ENCODE peak calls at places on chromosomes 11 and 22, in eight cellular contexts. N is AG09309, Z is AG04450, A is spleen, C is stomach, R is fibroblast of lung, W is lung, E is heart right ventricle. Y is an unnamed sample.

GRCh38 chr11:12174145-12175143 is 64.1 kb downstream of the MICAL2 start:
- DNase-seq in E (no peak), N (no peak), W (no peak), A (no peak), R (peak), C (no peak), Z (no peak), Y (no peak)

GRCh38 chr11:2674681-2675131 is 25.1 kb downstream of the KCNQ1OT1 start:
- DNase-seq in N (no peak), C (peak), W (no peak), R (no peak), E (no peak), A (peak), Z (no peak), Y (no peak)

GRCh38 chr11:44763111-44763820 is 36.5 kb downstream of the TSPAN18 start:
- DNase-seq in A (no peak), Z (no peak), R (peak), C (no peak), E (no peak), W (no peak), N (no peak), Y (no peak)

GRCh38 chr11:113593698-113594308 is 112.3 kb downstream of the TMPRSS5 start:
- DNase-seq in R (peak), A (no peak), E (no peak), C (no peak), W (no peak), N (no peak), Z (no peak), Y (no peak)

GRCh38 chr22:35465109-35465701 is 65.3 kb downstream of the MCM5 start:
- DNase-seq in C (no peak), E (peak), A (no peak), R (no peak), N (no peak), W (no peak), Z (no peak), Y (no peak)

GRCh38 chr11:13776134-13776815 is 107.8 kb downstream of the FAR1 start:
- DNase-seq in N (no peak), R (no peak), W (no peak), A (no peak), E (no peak), Z (no peak), C (no peak), Y (no peak)

GRCh38 chr22:36344106-36344827 is 43.5 kb downstream of the MYH9 start:
- DNase-seq in C (no peak), A (no peak), N (no peak), W (no peak), Z (no peak), R (no peak), E (no peak), Y (no peak)

GRCh38 chr11:5174934-5175333 is 20.4 kb upstream of the OR52A1 start:
- DNase-seq in W (no peak), C (no peak), A (no peak), E (no peak), R (no peak), Z (no peak), N (no peak), Y (no peak)

GRCh38 chr11:119338318-119338890 is 2.3 kb downstream of the C1QTNF5 start:
- DNase-seq in Z (no peak), W (peak), C (peak), N (no peak), E (no peak), A (peak), R (peak), Y (no peak)

GRCh38 chr11:46353706-46354105 is 6.4 kb downstream of the DGKZ start:
- DNase-seq in N (no peak), Z (no peak), C (no peak), E (no peak), W (no peak), A (no peak), R (peak), Y (no peak)

GRCh38 chr11:10348650-10349280 is 43.9 kb downstream of the ADM start:
- DNase-seq in A (no peak), C (no peak), Z (no peak), W (no peak), E (no peak), N (no peak), R (peak), Y (no peak)

GRCh38 chr11:76701701-76702100 is 31.2 kb upstream of the LRRC32 start:
- DNase-seq in Z (no peak), A (peak), C (no peak), E (no peak), W (no peak), N (no peak), R (peak), Y (no peak)

GRCh38 chr11:130166457-130166784 is 6.8 kb downstream of the ST14 start:
- DNase-seq in C (peak), W (no peak), A (no peak), E (no peak), N (peak), R (peak), Z (peak), Y (no peak)

GRCh38 chr22:40238425-40239344 is 61.0 kb downstream of the TNRC6B start:
- DNase-seq in E (no peak), W (no peak), N (peak), R (peak), C (peak), Z (peak), A (no peak), Y (no peak)

GRCh38 chr22:47757741-47758140 is 995.3 kb downstream of the TBC1D22A start:
- DNase-seq in N (no peak), E (no peak), A (no peak), C (no peak), Z (no peak), R (no peak), W (no peak), Y (no peak)

GRCh38 chr11:12392672-12393071 is 15.3 kb downstream of the PARVA start:
- DNase-seq in N (no peak), A (no peak), Z (no peak), R (no peak), W (no peak), E (no peak), C (no peak), Y (no peak)

GRCh38 chr11:126498281-126498680 is 142.8 kb downstream of the ST3GAL4 start:
- DNase-seq in C (no peak), R (no peak), E (no peak), N (no peak), A (no peak), Z (no peak), W (no peak), Y (no peak)

GRCh38 chr22:31346255-31346732 is at the start of gene PATZ1:
- DNase-seq in E (no peak), N (no peak), C (peak), R (peak), W (peak), A (peak), Z (peak), Y (no peak)

GRCh38 chr11:126929186-126930085 is 71.1 kb downstream of the KIRREL3 start:
- DNase-seq in N (peak), R (peak), Z (no peak), E (no peak), W (peak), A (no peak), C (no peak), Y (no peak)

GRCh38 chr11:91538065-91538464 is 686.6 kb upstream of the FAT3 start:
- DNase-seq in W (no peak), E (no peak), N (no peak), Z (no peak), A (no peak), C (no peak), R (no peak), Y (no peak)

GRCh38 chr11:119172513-119172912 is 4.0 kb downstream of the NLRX1 start:
- DNase-seq in W (no peak), E (no peak), R (no peak), A (no peak), Z (no peak), N (no peak), C (no peak), Y (no peak)

GRCh38 chr11:6022954-6023353 is 7.6 kb downstream of the OR56A1 start:
- DNase-seq in Z (no peak), A (no peak), N (peak), C (no peak), W (no peak), R (peak), E (no peak), Y (no peak)

GRCh38 chr11:76382209-76382608 is 1.1 kb downstream of the GVQW3 start:
- DNase-seq in N (no peak), W (no peak), R (no peak), C (no peak), A (no peak), E (no peak), Z (no peak), Y (no peak)

GRCh38 chr22:36386900-36387663 is 685 bp downstream of the MYH9 start:
- DNase-seq in E (peak), Z (no peak), N (no peak), W (peak), R (peak), A (peak), C (peak), Y (no peak)

GRCh38 chr11:46903846-46904245 is 14.5 kb downstream of the LRP4 start:
- DNase-seq in R (no peak), W (no peak), A (peak), N (no peak), Z (no peak), C (no peak), E (peak), Y (no peak)

GRCh38 chr11:123745764-123746451 is 4.4 kb upstream of the ZNF202 start:
- DNase-seq in E (no peak), A (no peak), C (no peak), N (no peak), Z (no peak), R (no peak), W (no peak), Y (no peak)

GRCh38 chr11:71998061-71998460 is 648 bp upstream of the IL18BP start:
- DNase-seq in N (no peak), E (no peak), R (no peak), Z (no peak), W (no peak), A (no peak), C (no peak), Y (no peak)

GRCh38 chr11:121892131-121892681 is 223.8 kb downstream of the BLID start:
- DNase-seq in N (peak), Z (no peak), C (no peak), W (no peak), R (peak), A (no peak), E (peak), Y (no peak)

GRCh38 chr11:60851327-60852059 is 4.3 kb downstream of the PTGDR2 start:
- DNase-seq in E (no peak), N (no peak), Z (no peak), C (no peak), R (no peak), W (no peak), A (no peak), Y (no peak)

GRCh38 chr11:3121931-3122774 is 43.0 kb downstream of the OSBPL5 start:
- DNase-seq in N (no peak), W (no peak), Z (no peak), A (peak), R (no peak), E (peak), C (peak), Y (no peak)

GRCh38 chr22:48677168-48677520 is 1150.5 kb downstream of the BRD1 start:
- DNase-seq in A (no peak), C (no peak), R (no peak), Z (no peak), N (no peak), W (no peak), E (no peak), Y (no peak)

GRCh38 chr11:60835472-60835871 is 6.4 kb upstream of the CCDC86 start:
- DNase-seq in A (no peak), W (no peak), Z (no peak), C (no peak), N (no peak), E (no peak), R (no peak), Y (no peak)

GRCh38 chr11:128745296-128746183 is 51.7 kb downstream of the FLI1 start:
- DNase-seq in E (no peak), R (peak), C (no peak), A (no peak), N (no peak), W (no peak), Z (no peak), Y (no peak)
- TF ChIP-seq CTCF in E (no peak), R (no peak), C (no peak), A (no peak), N (no peak), W (no peak), Z (no peak), Y (no peak)

DNA sequence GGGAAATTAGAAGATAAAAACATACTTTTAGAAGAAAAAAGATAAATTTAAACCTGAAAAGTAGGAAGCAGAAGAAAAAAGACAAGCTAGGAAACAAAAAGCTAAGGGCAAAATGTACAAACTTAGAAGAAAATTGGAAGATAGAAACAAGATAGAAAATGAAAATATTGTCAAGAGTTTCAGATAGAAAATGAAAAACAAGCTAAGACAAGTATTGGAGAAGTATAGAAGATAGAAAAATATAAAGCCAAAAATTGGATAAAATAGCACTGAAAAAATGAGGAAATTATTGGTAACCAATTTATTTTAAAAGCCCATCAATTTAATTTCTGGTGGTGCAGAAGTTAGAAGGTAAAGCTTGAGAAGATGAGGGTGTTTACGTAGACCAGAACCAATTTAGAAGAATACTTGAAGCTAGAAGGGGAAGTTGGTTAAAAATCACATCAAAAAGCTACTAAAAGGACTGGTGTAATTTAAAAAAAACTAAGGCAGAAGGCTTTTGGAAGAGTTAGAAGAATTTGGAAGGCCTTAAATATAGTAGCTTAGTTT is 942 bp downstream of the MALAT1 start:
- DNase-seq in Z (no peak), E (no peak), N (no peak), C (no peak), A (no peak), W (no peak), R (no peak), Y (no peak)
- TF ChIP-seq CTCF in Z (no peak), E (no peak), N (no peak), C (no peak), A (no peak), W (no peak), R (no peak), Y (no peak)

GRCh38 chr11:1505480-1505879 is 18.9 kb upstream of the MOB2 start:
- DNase-seq in Z (no peak), C (no peak), N (no peak), E (no peak), W (no peak), A (no peak), R (no peak), Y (no peak)
- TF ChIP-seq CTCF in Z (no peak), C (no peak), N (no peak), E (no peak), W (no peak), A (no peak), R (no peak), Y (no peak)

GRCh38 chr22:28922540-28923244 is 39.3 kb downstream of the ZNRF3 start:
- DNase-seq in W (no peak), N (no peak), C (no peak), Z (no peak), E (no peak), A (no peak), R (no peak), Y (no peak)
- TF ChIP-seq CTCF in W (no peak), N (no peak), C (no peak), Z (no peak), E (no peak), A (no peak), R (no peak), Y (no peak)

GRCh38 chr11:111310088-111310487 is 11.7 kb downstream of the POU2AF3 start:
- DNase-seq in Z (no peak), A (no peak), E (no peak), N (no peak), C (no peak), W (no peak), R (no peak), Y (no peak)

GRCh38 chr11:111309516-111309915 is 11.2 kb downstream of the POU2AF3 start:
- DNase-seq in R (no peak), C (no peak), E (no peak), W (no peak), A (no peak), N (no peak), Z (no peak), Y (no peak)

GRCh38 chr11:111307472-111308108 is 9.2 kb downstream of the POU2AF3 start:
- DNase-seq in A (no peak), Z (no peak), N (no peak), C (no peak), W (no peak), E (no peak), R (no peak), Y (no peak)

GRCh38 chr11:111306321-111306720 is 8.0 kb downstream of the POU2AF3 start:
- DNase-seq in Z (no peak), C (no peak), W (no peak), N (no peak), A (no peak), R (no peak), E (no peak), Y (no peak)

GRCh38 chr11:111308140-111308539 is 9.8 kb downstream of the POU2AF3 start:
- DNase-seq in Z (no peak), A (no peak), E (no peak), C (peak), N (no peak), R (no peak), W (peak), Y (no peak)
- TF ChIP-seq CTCF in Z (no peak), A (no peak), E (no peak), C (no peak), N (no peak), R (no peak), W (no peak), Y (no peak)

Y was measured in vagina.